ENCODE peak calls at places on chromosomes 5 and 9, in eight cellular contexts. U is stimulated activated CD4-positive, alpha-beta T cell treated with anti-CD3 and anti-CD28 coated beads, Interleukin-4, amount 100 ng/mL, for 24 hours; V is cerebellum; D is HuH-7; R is tibial nerve; N is GM23338; Y is activated CD4-positive, alpha-beta T cell treated with anti-CD3 and anti-CD28 coated beads, Interleukin-2, amount 50 U/mL, for 1 hour; O is heart left ventricle. A is an unnamed sample.

GRCh38 chr5:142587354-142587965 is 98.4 kb downstream of the FGF1 start:
- DNase-seq in U (peak; percentile 17), V (no peak), D (no peak), R (no peak), N (peak; percentile 93), Y (no peak), O (no peak), A (peak; percentile 47)

GRCh38 chr9:113998529-113999255 is 79.4 kb downstream of the AMBP start:
- DNase-seq in U (peak; percentile 2), V (no peak), D (peak; percentile 59), R (no peak), N (peak; percentile 21), Y (no peak), O (no peak), A (peak; percentile 33)

GRCh38 chr9:133582501-133583045 is 26.6 kb downstream of the FAM163B start:
- DNase-seq in U (no peak), V (no peak), D (no peak), R (no peak), N (no peak), Y (no peak), O (peak; percentile 58), A (no peak)

GRCh38 chr9:114652776-114653555 is 4.6 kb downstream of the TEX53 start:
- DNase-seq in U (no peak), V (no peak), D (no peak), R (no peak), N (no peak), Y (no peak), O (no peak), A (no peak)

GRCh38 chr9:131839281-131840084 is 99.6 kb upstream of the RAPGEF1 start:
- DNase-seq in U (peak; percentile 55), V (no peak), D (no peak), R (peak; percentile 21), N (no peak), Y (peak; percentile 32), O (peak; percentile 51), A (no peak)

GRCh38 chr5:132269635-132270344 is 12.3 kb downstream of the PDLIM4 start:
- DNase-seq in U (no peak), V (no peak), D (no peak), R (no peak), N (no peak), Y (no peak), O (no peak), A (peak; percentile 10)

GRCh38 chr9:5760338-5760737 is 72.6 kb downstream of the ERMP1 start:
- DNase-seq in U (no peak), V (no peak), D (no peak), R (no peak), N (no peak), Y (no peak), O (no peak), A (no peak)

GRCh38 chr9:132896906-132897305 is 18.2 kb downstream of the SPACA9 start:
- DNase-seq in U (no peak), V (peak; percentile 77), D (no peak), R (no peak), N (no peak), Y (no peak), O (no peak), A (no peak)

GRCh38 chr9:71962328-71962727 is 50.9 kb downstream of the C9orf85 start:
- DNase-seq in U (no peak), V (no peak), D (no peak), R (no peak), N (no peak), Y (no peak), O (no peak), A (no peak)

GRCh38 chr5:143019614-143020515 is 249.7 kb downstream of the ARHGAP26 start:
- DNase-seq in U (no peak), V (peak; percentile 30), D (no peak), R (no peak), N (peak; percentile 50), Y (no peak), O (no peak), A (no peak)

GRCh38 chr9:133457748-133458147 is 2.0 kb upstream of the CACFD1 start:
- DNase-seq in U (no peak), V (no peak), D (no peak), R (no peak), N (no peak), Y (no peak), O (no peak), A (no peak)

GRCh38 chr9:13939129-13939528 is 374.8 kb downstream of the NFIB start:
- DNase-seq in U (no peak), V (no peak), D (no peak), R (no peak), N (no peak), Y (no peak), O (no peak), A (no peak)

GRCh38 chr5:61162832-61163567 is 732 bp upstream of the SMIM15 start:
- DNase-seq in U (no peak), V (peak; percentile 13), D (peak; percentile 28), R (no peak), N (peak; percentile 47), Y (no peak), O (no peak), A (no peak)

GRCh38 chr9:79384091-79384490 is 187.7 kb upstream of the TLE4 start:
- DNase-seq in U (no peak), V (no peak), D (no peak), R (no peak), N (no peak), Y (no peak), O (no peak), A (no peak)

GRCh38 chr9:28234899-28235277 is 661.6 kb upstream of the C9orf72 start:
- DNase-seq in U (no peak), V (no peak), D (no peak), R (no peak), N (no peak), Y (no peak), O (no peak), A (no peak)

GRCh38 chr5:135235002-135235401 is 164.0 kb downstream of the MACROH2A1 start:
- DNase-seq in U (no peak), V (no peak), D (no peak), R (no peak), N (no peak), Y (no peak), O (no peak), A (no peak)

GRCh38 chr9:7316458-7316795 is 483.2 kb downstream of the DMAC1 start:
- DNase-seq in U (no peak), V (no peak), D (no peak), R (no peak), N (no peak), Y (no peak), O (no peak), A (no peak)

GRCh38 chr5:137075163-137075970 is 423.8 kb downstream of the SPOCK1 start:
- DNase-seq in U (peak; percentile 5), V (peak; percentile 41), D (peak; percentile 78), R (no peak), N (peak; percentile 94), Y (peak; percentile 2), O (peak; percentile 66), A (peak; percentile 92)

GRCh38 chr9:80208662-80209061 is 636.9 kb downstream of the TLE4 start:
- DNase-seq in U (no peak), V (no peak), D (no peak), R (no peak), N (no peak), Y (no peak), O (no peak), A (no peak)

GRCh38 chr5:170077526-170077925 is 28.2 kb upstream of the FOXI1 start:
- DNase-seq in U (no peak), V (no peak), D (no peak), R (no peak), N (no peak), Y (no peak), O (no peak), A (no peak)

GRCh38 chr5:84602371-84602771 is 217.7 kb upstream of the EDIL3 start:
- DNase-seq in U (no peak), V (no peak), D (no peak), R (no peak), N (no peak), Y (no peak), O (no peak), A (no peak)

GRCh38 chr5:109910874-109911273 is 221.1 kb downstream of the MAN2A1 start:
- DNase-seq in U (no peak), V (no peak), D (no peak), R (no peak), N (peak; percentile 17), Y (no peak), O (no peak), A (no peak)

GRCh38 chr9:137215196-137215986 is 6.6 kb downstream of the RNF208 start:
- DNase-seq in U (no peak), V (no peak), D (no peak), R (no peak), N (no peak), Y (no peak), O (no peak), A (no peak)

GRCh38 chr5:126365446-126366198 is 57.6 kb upstream of the GRAMD2B start:
- DNase-seq in U (no peak), V (no peak), D (no peak), R (no peak), N (no peak), Y (no peak), O (no peak), A (no peak)

GRCh38 chr9:136953771-136954269 is 1.7 kb downstream of the LCN12 start:
- DNase-seq in U (no peak), V (no peak), D (no peak), R (no peak), N (no peak), Y (no peak), O (peak; percentile 52), A (no peak)

GRCh38 chr5:14218480-14218879 is 75.3 kb downstream of the TRIO start:
- DNase-seq in U (no peak), V (no peak), D (no peak), R (no peak), N (no peak), Y (no peak), O (no peak), A (no peak)

GRCh38 chr5:72860499-72860898 is 44.0 kb downstream of the TNPO1 start:
- DNase-seq in U (no peak), V (no peak), D (no peak), R (no peak), N (no peak), Y (no peak), O (no peak), A (no peak)

GRCh38 chr5:124057161-124057814 is 545.3 kb downstream of the CSNK1G3 start:
- DNase-seq in U (no peak), V (peak; percentile 24), D (no peak), R (no peak), N (no peak), Y (no peak), O (peak; percentile 50), A (no peak)

GRCh38 chr9:72476617-72477375 is 44.6 kb upstream of the TMC1 start:
- DNase-seq in U (peak; percentile 63), V (no peak), D (no peak), R (no peak), N (peak; percentile 16), Y (peak; percentile 7), O (no peak), A (peak; percentile 49)

GRCh38 chr5:143372187-143372829 is 31.2 kb downstream of the NR3C1 start:
- DNase-seq in U (no peak), V (no peak), D (no peak), R (no peak), N (no peak), Y (no peak), O (no peak), A (no peak)

GRCh38 chr9:75601280-75601679 is 289.2 kb upstream of the PCSK5 start:
- DNase-seq in U (no peak), V (no peak), D (no peak), R (no peak), N (no peak), Y (no peak), O (no peak), A (no peak)

GRCh38 chr5:89265511-89266169 is 382.7 kb upstream of the MEF2C start:
- DNase-seq in U (no peak), V (no peak), D (no peak), R (no peak), N (no peak), Y (no peak), O (no peak), A (no peak)

GRCh38 chr9:74773886-74774479 is 113.7 kb downstream of the TRPM6 start:
- DNase-seq in U (peak; percentile 75), V (peak; percentile 75), D (peak; percentile 43), R (peak; percentile 66), N (peak; percentile 84), Y (peak; percentile 67), O (peak; percentile 75), A (peak; percentile 61)